ENCODE peak calls at places on chromosomes 1 and 21, in seven cellular contexts. One of them, this sample, is unnamed.

GRCh38 chr1:58782308-58783089 is 1.3 kb downstream of the JUN start:
- DNase-seq in H9: peak
- DNase-seq in endothelial cell of umbilical vein: peak
- DNase-seq in PC-3: peak
- DNase-seq in nephron progenitor cell: peak
- DNase-seq in body of pancreas: peak
- DNase-seq in upper lobe of left lung: peak
- DNase-seq in this sample: peak

GRCh38 chr1:15020943-15021745 is 132.4 kb upstream of the TMEM51 start:
- DNase-seq in PC-3: no peak
- DNase-seq in H9: no peak
- DNase-seq in body of pancreas: no peak
- DNase-seq in nephron progenitor cell: no peak
- DNase-seq in endothelial cell of umbilical vein: peak
- DNase-seq in upper lobe of left lung: no peak
- DNase-seq in this sample: no peak

GRCh38 chr1:40316595-40317393 is at the start of gene COL9A2:
- DNase-seq in H9: peak
- DNase-seq in endothelial cell of umbilical vein: peak
- DNase-seq in nephron progenitor cell: peak
- DNase-seq in upper lobe of left lung: no peak
- DNase-seq in PC-3: peak
- DNase-seq in body of pancreas: peak
- DNase-seq in this sample: peak

GRCh38 chr1:94542088-94542671 is 621 bp upstream of the F3 start:
- DNase-seq in H9: no peak
- DNase-seq in body of pancreas: peak
- DNase-seq in endothelial cell of umbilical vein: peak
- DNase-seq in nephron progenitor cell: peak
- DNase-seq in PC-3: peak
- DNase-seq in upper lobe of left lung: no peak
- DNase-seq in this sample: no peak

GRCh38 chr1:20153000-20153418 is 13.9 kb downstream of the PLA2G2F start:
- DNase-seq in H9: peak
- DNase-seq in nephron progenitor cell: peak
- DNase-seq in upper lobe of left lung: peak
- DNase-seq in body of pancreas: peak
- DNase-seq in endothelial cell of umbilical vein: no peak
- DNase-seq in PC-3: no peak
- DNase-seq in this sample: no peak

GRCh38 chr21:38386967-38387366 is 111.3 kb downstream of the ERG start:
- DNase-seq in body of pancreas: no peak
- DNase-seq in nephron progenitor cell: no peak
- DNase-seq in H9: no peak
- DNase-seq in upper lobe of left lung: no peak
- DNase-seq in endothelial cell of umbilical vein: no peak
- DNase-seq in PC-3: no peak
- DNase-seq in this sample: no peak

GRCh38 chr1:5994713-5995621 is 2.7 kb upstream of the NPHP4 start:
- DNase-seq in PC-3: no peak
- DNase-seq in body of pancreas: no peak
- DNase-seq in H9: no peak
- DNase-seq in upper lobe of left lung: no peak
- DNase-seq in nephron progenitor cell: no peak
- DNase-seq in endothelial cell of umbilical vein: no peak
- DNase-seq in this sample: no peak

GRCh38 chr21:45736042-45736704 is 92.6 kb downstream of the PCBP3 start:
- DNase-seq in upper lobe of left lung: no peak
- DNase-seq in PC-3: no peak
- DNase-seq in nephron progenitor cell: no peak
- DNase-seq in H9: no peak
- DNase-seq in body of pancreas: no peak
- DNase-seq in endothelial cell of umbilical vein: no peak
- DNase-seq in this sample: no peak

GRCh38 chr1:31032266-31032665 is 33.3 kb downstream of the PUM1 start:
- DNase-seq in body of pancreas: no peak
- DNase-seq in endothelial cell of umbilical vein: no peak
- DNase-seq in nephron progenitor cell: no peak
- DNase-seq in H9: no peak
- DNase-seq in upper lobe of left lung: no peak
- DNase-seq in PC-3: no peak
- DNase-seq in this sample: no peak

GRCh38 chr1:241423541-241424479 is 66.8 kb upstream of the RGS7 start:
- DNase-seq in PC-3: peak
- DNase-seq in nephron progenitor cell: peak
- DNase-seq in upper lobe of left lung: no peak
- DNase-seq in H9: peak
- DNase-seq in endothelial cell of umbilical vein: peak
- DNase-seq in body of pancreas: peak
- DNase-seq in this sample: peak

GRCh38 chr1:104387716-104388508 is 638.2 kb downstream of the AMY1C start:
- DNase-seq in body of pancreas: no peak
- DNase-seq in H9: no peak
- DNase-seq in endothelial cell of umbilical vein: no peak
- DNase-seq in upper lobe of left lung: no peak
- DNase-seq in nephron progenitor cell: no peak
- DNase-seq in PC-3: peak
- DNase-seq in this sample: no peak

GRCh38 chr1:3956527-3957170 is 56.6 kb upstream of the C1orf174 start:
- DNase-seq in H9: no peak
- DNase-seq in upper lobe of left lung: no peak
- DNase-seq in PC-3: peak
- DNase-seq in endothelial cell of umbilical vein: no peak
- DNase-seq in nephron progenitor cell: no peak
- DNase-seq in body of pancreas: no peak
- DNase-seq in this sample: no peak

DNA sequence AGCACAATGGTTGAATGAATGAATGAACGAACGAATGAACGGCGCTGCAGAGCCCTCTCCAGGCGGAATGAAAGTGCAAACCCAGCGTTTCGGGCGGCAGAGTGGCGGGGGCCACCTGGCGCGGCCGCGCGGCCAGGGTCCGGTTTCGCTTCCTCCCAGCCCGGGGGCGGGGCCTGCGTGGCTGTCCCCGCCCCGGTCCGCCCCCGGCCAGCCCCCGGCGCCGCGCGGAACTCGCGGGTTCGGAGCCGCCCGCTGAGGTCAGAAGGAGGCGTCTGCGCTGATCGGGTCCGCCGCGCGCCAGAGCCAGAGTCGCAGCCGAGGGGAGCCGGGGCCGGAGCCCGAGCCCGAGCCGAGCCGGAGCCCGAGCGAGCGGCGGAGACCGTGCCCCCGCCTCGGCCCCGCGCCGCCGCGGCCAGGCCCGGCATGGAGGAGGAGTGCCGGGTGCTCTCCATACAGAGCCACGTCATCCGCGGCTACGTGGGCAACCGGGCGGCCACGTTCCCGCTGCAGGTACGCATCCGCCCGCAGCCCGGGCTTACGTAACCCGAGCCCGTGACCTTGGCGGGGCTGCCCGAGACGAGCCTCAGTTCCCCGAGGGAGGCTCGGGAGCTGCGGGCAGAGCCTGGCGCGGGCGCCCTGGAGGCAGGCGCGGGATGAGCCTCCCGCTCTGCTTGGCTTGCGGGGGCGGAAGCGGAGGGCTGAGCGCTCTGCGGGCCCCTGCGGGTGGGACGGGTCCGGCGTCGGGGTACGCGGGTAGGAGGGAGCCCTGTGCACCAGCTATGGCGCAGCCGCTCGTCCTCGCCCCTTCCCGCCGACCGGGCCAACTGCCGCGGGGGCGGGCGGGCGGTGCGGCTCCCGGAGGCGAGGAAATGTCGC is at the start of gene PDXK:
- DNase-seq in body of pancreas: peak
- DNase-seq in PC-3: peak
- DNase-seq in endothelial cell of umbilical vein: peak
- DNase-seq in upper lobe of left lung: peak
- DNase-seq in H9: peak
- DNase-seq in nephron progenitor cell: peak
- DNase-seq in this sample: peak
- TF ChIP-seq CTCF in body of pancreas: no peak
- TF ChIP-seq CTCF in PC-3: peak
- TF ChIP-seq CTCF in endothelial cell of umbilical vein: no peak
- TF ChIP-seq CTCF in upper lobe of left lung: peak
- TF ChIP-seq CTCF in H9: peak
- TF ChIP-seq CTCF in nephron progenitor cell: no peak
- TF ChIP-seq CTCF in this sample: no peak

DNA sequence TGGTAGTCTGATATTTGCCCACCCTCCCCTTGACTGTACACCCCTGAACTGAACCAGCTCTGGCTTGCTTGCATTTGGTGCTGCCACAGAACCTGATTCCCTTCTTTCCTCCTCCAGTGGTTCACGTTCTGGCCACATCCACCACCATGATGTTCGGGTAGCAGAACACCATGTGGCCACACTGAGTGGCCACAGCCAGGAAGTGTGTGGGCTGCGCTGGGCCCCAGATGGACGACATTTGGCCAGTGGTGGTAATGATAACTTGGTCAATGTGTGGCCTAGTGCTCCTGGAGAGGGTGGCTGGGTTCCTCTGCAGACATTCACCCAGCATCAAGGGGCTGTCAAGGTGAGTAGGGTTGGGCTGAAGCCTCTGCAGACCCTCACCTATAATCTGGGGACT is 1.8 kb downstream of the CDC20 start:
- DNase-seq in upper lobe of left lung: no peak
- DNase-seq in body of pancreas: no peak
- DNase-seq in H9: no peak
- DNase-seq in endothelial cell of umbilical vein: no peak
- DNase-seq in PC-3: no peak
- DNase-seq in nephron progenitor cell: no peak
- DNase-seq in this sample: no peak
- TF ChIP-seq CTCF in upper lobe of left lung: no peak
- TF ChIP-seq CTCF in body of pancreas: no peak
- TF ChIP-seq CTCF in H9: no peak
- TF ChIP-seq CTCF in endothelial cell of umbilical vein: no peak
- TF ChIP-seq CTCF in PC-3: no peak
- TF ChIP-seq CTCF in nephron progenitor cell: no peak
- TF ChIP-seq CTCF in this sample: no peak

GRCh38 chr1:236144446-236145150 is 2.3 kb downstream of the GPR137B start:
- DNase-seq in body of pancreas: no peak
- DNase-seq in nephron progenitor cell: no peak
- DNase-seq in endothelial cell of umbilical vein: no peak
- DNase-seq in upper lobe of left lung: no peak
- DNase-seq in PC-3: no peak
- DNase-seq in H9: no peak
- DNase-seq in this sample: no peak
- TF ChIP-seq CTCF in body of pancreas: no peak
- TF ChIP-seq CTCF in nephron progenitor cell: no peak
- TF ChIP-seq CTCF in endothelial cell of umbilical vein: no peak
- TF ChIP-seq CTCF in upper lobe of left lung: no peak
- TF ChIP-seq CTCF in PC-3: no peak
- TF ChIP-seq CTCF in H9: no peak
- TF ChIP-seq CTCF in this sample: no peak

DNA sequence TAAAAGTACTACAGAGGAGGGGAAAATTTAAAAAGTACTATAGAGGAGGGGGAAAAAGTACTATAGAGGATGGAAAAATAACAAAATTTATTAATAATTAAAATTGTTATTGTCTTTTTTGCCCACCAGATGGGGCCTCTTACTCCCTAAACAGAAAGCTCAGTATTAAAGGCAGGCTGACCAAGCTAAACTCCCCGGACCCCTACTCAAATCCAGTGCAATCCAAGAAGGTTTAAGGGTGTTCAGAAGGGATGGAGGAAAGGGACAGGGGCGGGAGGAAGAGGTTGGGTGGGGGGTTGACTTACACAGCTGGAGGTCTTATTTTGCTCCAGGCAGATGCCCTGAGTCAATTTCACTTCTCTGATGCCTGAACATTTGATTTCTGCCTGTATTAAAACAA is 13.7 kb downstream of the CD34 start:
- DNase-seq in H9: no peak
- DNase-seq in body of pancreas: no peak
- DNase-seq in nephron progenitor cell: no peak
- DNase-seq in endothelial cell of umbilical vein: peak
- DNase-seq in PC-3: peak
- DNase-seq in upper lobe of left lung: no peak
- DNase-seq in this sample: no peak
- TF ChIP-seq CTCF in H9: peak
- TF ChIP-seq CTCF in body of pancreas: peak
- TF ChIP-seq CTCF in nephron progenitor cell: no peak
- TF ChIP-seq CTCF in endothelial cell of umbilical vein: peak
- TF ChIP-seq CTCF in PC-3: peak
- TF ChIP-seq CTCF in upper lobe of left lung: no peak
- TF ChIP-seq CTCF in this sample: no peak

GRCh38 chr1:62746809-62747138 is 37.2 kb upstream of the ATG4C start:
- DNase-seq in H9: no peak
- DNase-seq in endothelial cell of umbilical vein: no peak
- DNase-seq in upper lobe of left lung: no peak
- DNase-seq in body of pancreas: no peak
- DNase-seq in nephron progenitor cell: no peak
- DNase-seq in PC-3: no peak
- DNase-seq in this sample: no peak
- TF ChIP-seq CTCF in H9: no peak
- TF ChIP-seq CTCF in endothelial cell of umbilical vein: no peak
- TF ChIP-seq CTCF in upper lobe of left lung: no peak
- TF ChIP-seq CTCF in body of pancreas: no peak
- TF ChIP-seq CTCF in nephron progenitor cell: no peak
- TF ChIP-seq CTCF in PC-3: no peak
- TF ChIP-seq CTCF in this sample: no peak

GRCh38 chr21:25561668-25562641 is 45.3 kb downstream of the MRPL39 start:
- DNase-seq in upper lobe of left lung: peak
- DNase-seq in H9: peak
- DNase-seq in body of pancreas: peak
- DNase-seq in PC-3: no peak
- DNase-seq in nephron progenitor cell: peak
- DNase-seq in endothelial cell of umbilical vein: peak
- DNase-seq in this sample: peak
- TF ChIP-seq CTCF in upper lobe of left lung: no peak
- TF ChIP-seq CTCF in H9: peak
- TF ChIP-seq CTCF in body of pancreas: no peak
- TF ChIP-seq CTCF in PC-3: no peak
- TF ChIP-seq CTCF in nephron progenitor cell: no peak
- TF ChIP-seq CTCF in endothelial cell of umbilical vein: no peak
- TF ChIP-seq CTCF in this sample: no peak

GRCh38 chr1:119327436-119328155 is 41.0 kb upstream of the HAO2 start:
- DNase-seq in upper lobe of left lung: no peak
- DNase-seq in body of pancreas: peak
- DNase-seq in endothelial cell of umbilical vein: peak
- DNase-seq in PC-3: no peak
- DNase-seq in H9: peak
- DNase-seq in nephron progenitor cell: peak
- DNase-seq in this sample: peak
- TF ChIP-seq CTCF in upper lobe of left lung: no peak
- TF ChIP-seq CTCF in body of pancreas: no peak
- TF ChIP-seq CTCF in endothelial cell of umbilical vein: peak
- TF ChIP-seq CTCF in PC-3: peak
- TF ChIP-seq CTCF in H9: peak
- TF ChIP-seq CTCF in nephron progenitor cell: peak
- TF ChIP-seq CTCF in this sample: no peak